ENCODE peak calls at places on chromosomes 13 and 19, in five cellular contexts. D is heart right ventricle, K is esophagus squamous epithelium, X is AG04450, Y is SK-N-SH. Q is an unnamed sample.

GRCh38 chr19:681029-681626 is 4.9 kb downstream of the FSTL3 start:
- DNase-seq in D (peak), K (no peak), X (no peak), Y (peak), Q (peak)

GRCh38 chr13:101416181-101417042 is at the start of gene NALCN:
- DNase-seq in D (no peak), K (no peak), X (no peak), Y (peak), Q (no peak)

GRCh38 chr19:35995655-35995993 is 636 bp downstream of the SDHAF1 start:
- DNase-seq in D (peak), K (no peak), X (no peak), Y (peak), Q (peak)

GRCh38 chr19:38626401-38626800 is 7.4 kb downstream of the EIF3K start:
- DNase-seq in D (no peak), K (no peak), X (no peak), Y (no peak), Q (no peak)

GRCh38 chr19:34499155-34499834 is 17.7 kb downstream of the WTIP start:
- DNase-seq in D (no peak), K (no peak), X (no peak), Y (no peak), Q (peak)

GRCh38 chr13:50910483-50910805 is 853 bp downstream of the RNASEH2B start:
- DNase-seq in D (peak), K (no peak), X (no peak), Y (peak), Q (no peak)

GRCh38 chr19:10390652-10391286 is 10.4 kb upstream of the TYK2 start:
- DNase-seq in D (peak), K (no peak), X (peak), Y (peak), Q (peak)

GRCh38 chr13:96052655-96053002 is 572 bp downstream of the UGGT2 start:
- DNase-seq in D (no peak), K (no peak), X (peak), Y (peak), Q (no peak)

GRCh38 chr19:33047422-33047821 is 17.3 kb downstream of the RHPN2 start:
- DNase-seq in D (no peak), K (no peak), X (no peak), Y (no peak), Q (no peak)

GRCh38 chr19:35202722-35203674 is 25.5 kb downstream of the FAM187B start:
- DNase-seq in D (no peak), K (no peak), X (no peak), Y (no peak), Q (no peak)

GRCh38 chr19:7981199-7981598 is 24.2 kb downstream of the ELAVL1 start:
- DNase-seq in D (no peak), K (no peak), X (no peak), Y (no peak), Q (no peak)

GRCh38 chr13:29849731-29850212 is 645 bp downstream of the UBL3 start:
- DNase-seq in D (peak), K (no peak), X (no peak), Y (peak), Q (peak)

GRCh38 chr13:99473515-99473914 is 27.8 kb upstream of the TM9SF2 start:
- DNase-seq in D (no peak), K (no peak), X (no peak), Y (no peak), Q (no peak)

GRCh38 chr19:39480337-39481228 is at the start of gene TIMM50:
- DNase-seq in D (peak), K (peak), X (peak), Y (peak), Q (peak)

GRCh38 chr13:64925284-64925683 is 2304.9 kb downstream of the PCDH9 start:
- DNase-seq in D (no peak), K (no peak), X (no peak), Y (no peak), Q (no peak)

GRCh38 chr19:34475026-34475974 is 6.3 kb upstream of the WTIP start:
- DNase-seq in D (no peak), K (no peak), X (peak), Y (no peak), Q (no peak)

DNA sequence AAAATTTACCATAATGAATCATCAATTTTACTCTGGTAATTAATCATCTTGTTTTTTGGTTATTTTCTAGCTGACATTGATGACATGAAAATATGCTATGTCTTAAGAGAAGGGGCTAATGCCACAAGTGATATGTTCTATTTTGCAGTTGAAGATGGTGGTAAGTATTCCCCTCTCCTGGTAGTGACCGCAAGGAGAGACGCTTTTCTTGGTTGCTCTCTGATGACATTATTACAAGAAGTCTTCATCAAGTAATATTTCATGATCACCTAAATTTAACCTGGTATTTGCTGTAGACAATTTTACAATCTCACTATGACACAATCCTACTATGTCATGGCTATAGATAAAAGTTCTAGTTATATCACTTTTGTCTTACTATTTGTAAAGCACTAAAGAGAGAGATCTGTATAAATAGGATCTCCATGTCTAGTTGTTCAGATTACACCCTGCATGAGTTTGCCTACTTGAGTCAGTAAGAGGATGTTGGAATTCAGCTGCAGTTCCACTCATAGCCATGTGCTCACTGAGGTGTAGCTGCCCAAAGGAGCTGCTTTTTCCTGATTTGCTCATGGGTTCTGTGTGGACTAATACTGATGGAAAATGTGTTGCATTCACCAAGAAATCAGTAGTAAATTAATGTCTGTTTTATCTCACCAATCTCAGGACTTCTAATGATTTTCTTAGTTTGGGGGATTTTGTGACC is 10.9 kb downstream of the FREM2 start:
- DNase-seq in D (no peak), K (no peak), X (no peak), Y (no peak), Q (no peak)
- TF ChIP-seq CTCF in D (no peak), K (no peak), X (no peak), Y (no peak), Q (no peak)

DNA sequence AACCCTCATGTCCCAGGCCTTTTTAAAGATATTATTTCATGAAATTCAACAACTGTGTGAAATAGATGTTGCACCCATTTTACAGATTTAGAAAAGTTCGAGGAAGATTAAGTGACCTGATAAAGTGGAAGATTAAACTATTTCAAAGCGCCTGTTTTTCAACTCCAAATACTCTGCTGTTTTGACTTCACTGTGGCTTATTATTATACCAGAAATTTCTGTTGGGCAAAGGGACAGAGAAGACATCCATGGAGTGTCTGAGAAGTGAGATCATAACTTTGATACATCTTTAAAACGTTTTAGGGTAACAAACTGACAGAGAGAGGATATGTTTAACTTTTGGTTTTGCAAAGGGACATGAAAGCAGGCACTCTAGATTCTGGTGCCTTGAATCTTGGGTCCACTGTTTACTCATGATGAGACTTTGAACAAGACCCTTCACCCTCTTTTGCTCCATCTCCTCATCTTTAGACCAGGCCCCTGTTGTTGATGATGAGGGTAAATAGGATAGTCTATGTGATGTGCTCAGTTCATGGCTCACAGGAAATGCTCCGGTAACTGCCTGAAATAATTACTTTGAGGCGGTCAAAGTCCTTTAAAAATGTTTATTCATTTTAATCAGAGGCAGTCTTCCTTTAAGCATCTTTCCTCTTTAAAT is 55.4 kb downstream of the RFC3 start:
- DNase-seq in D (no peak), K (no peak), X (no peak), Y (no peak), Q (no peak)
- H3K27ac ChIP-seq in D (no peak), K (no peak), X (no peak), Y (no peak), Q (no peak)

GRCh38 chr19:18645035-18645511 is 8.2 kb downstream of the KLHL26 start:
- DNase-seq in D (no peak), K (no peak), X (no peak), Y (no peak), Q (no peak)

GRCh38 chr19:18647807-18648206 is 11.0 kb downstream of the KLHL26 start:
- DNase-seq in D (no peak), K (no peak), X (no peak), Y (no peak), Q (no peak)

GRCh38 chr19:18647371-18647767 is 10.5 kb downstream of the KLHL26 start:
- DNase-seq in D (no peak), K (no peak), X (no peak), Y (no peak), Q (no peak)

GRCh38 chr19:18646535-18647370 is 9.9 kb downstream of the KLHL26 start:
- DNase-seq in D (no peak), K (no peak), X (no peak), Y (no peak), Q (no peak)

DNA sequence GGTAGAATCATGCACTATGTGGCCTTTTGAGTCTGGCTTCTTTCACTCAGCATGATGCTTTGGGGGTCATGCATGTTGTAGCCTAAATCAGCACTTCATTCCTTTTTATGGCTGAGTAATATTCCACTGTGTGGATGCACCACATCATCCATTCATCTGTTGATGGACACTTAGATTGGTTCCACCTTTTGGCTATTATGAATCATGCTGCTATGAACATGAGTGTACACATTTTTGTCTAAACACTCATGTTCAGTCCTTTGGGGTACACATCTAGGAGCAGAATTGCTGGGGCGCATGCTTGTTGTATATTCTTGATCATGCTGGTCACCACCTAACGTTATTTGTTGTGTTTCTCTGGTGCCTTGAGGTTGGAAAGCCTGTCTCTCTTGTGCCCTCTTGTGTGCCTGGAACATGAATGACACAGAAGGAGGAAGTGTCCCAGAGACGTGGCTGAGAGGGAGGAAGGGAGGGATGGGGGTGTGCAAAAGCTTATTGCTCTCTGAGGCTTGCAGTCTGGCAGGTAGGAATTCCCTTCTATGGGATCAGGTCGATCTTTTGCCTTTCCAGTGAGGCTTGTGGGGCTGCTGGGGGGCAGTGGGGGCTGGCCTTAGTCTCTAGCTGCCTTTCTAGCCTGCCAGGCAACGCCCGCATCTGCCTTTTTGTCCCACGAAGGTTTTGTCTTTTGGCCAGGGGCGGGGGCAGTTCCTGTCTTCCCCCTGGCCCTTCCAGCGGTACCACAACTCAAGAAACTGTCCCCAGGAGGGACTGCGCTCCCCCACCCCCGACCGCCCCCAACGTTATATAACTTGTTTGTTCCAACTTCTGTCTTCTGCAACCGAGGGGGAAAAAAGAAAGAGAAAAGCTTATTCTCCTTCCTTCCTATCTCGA is 7.6 kb downstream of the KLHL26 start:
- DNase-seq in D (peak), K (no peak), X (no peak), Y (no peak), Q (no peak)
- H3K4me3 ChIP-seq in D (no peak), K (no peak), X (no peak), Y (no peak), Q (no peak)

GRCh38 chr13:98349731-98350305 is 172.7 kb upstream of the RNF113B start:
- DNase-seq in D (peak), K (no peak), X (no peak), Y (peak), Q (peak)
- TF ChIP-seq CTCF in D (peak), K (no peak), X (no peak), Y (no peak), Q (peak)

DNA sequence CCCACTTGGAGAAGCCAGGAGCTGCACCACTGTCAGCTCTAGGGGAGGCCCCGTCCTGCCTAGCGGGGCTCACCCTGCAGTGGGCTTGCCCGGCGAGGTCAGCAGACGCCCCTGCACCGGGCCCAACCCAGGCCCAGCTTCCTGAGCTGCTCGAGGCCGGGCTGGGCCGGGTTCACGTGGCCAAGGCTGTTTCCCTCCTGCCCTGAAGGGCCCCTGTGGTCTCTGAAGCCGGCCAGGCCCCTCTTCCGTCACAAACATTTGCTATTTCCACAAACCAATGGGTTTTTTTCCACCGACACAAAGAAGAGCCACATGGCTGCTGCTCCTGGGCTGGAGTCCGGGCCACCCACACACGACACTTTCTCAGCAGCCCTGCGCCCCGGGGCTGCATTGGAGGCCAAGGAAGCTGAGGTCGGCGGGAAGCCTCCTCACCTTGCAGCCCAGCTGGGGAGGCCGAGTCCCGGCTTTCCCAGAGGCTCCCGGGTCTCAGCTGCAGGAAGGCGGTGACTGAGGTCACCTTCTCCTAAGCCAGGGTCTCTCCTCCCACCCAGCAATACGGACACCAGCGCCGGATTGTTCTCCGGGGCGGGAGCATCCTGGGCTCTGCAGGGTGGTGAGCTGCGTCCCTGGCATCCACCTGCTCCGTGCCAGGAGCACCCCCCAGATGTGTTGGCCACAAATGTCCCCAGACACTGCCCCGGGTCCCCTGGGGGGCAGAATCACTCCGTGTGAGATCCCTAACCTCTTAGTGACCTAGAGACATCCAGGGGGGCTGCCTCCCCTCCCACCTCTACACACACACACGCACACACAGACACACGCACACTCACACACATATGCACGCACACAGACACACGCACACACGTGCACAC is 80.5 kb downstream of the GADD45B start:
- DNase-seq in D (no peak), K (no peak), X (no peak), Y (no peak), Q (peak)
- H3K27ac ChIP-seq in D (no peak), K (peak), X (no peak), Y (no peak), Q (no peak)

GRCh38 chr13:112057434-112057735 is 9.6 kb upstream of the SOX1 start:
- DNase-seq in D (no peak), K (no peak), X (no peak), Y (no peak), Q (no peak)
- H3K4me3 ChIP-seq in D (no peak), K (no peak), X (no peak), Y (no peak), Q (no peak)

Q was measured in right lobe of liver.